ENCODE peak calls at places on chromosome 11, in ten cellular contexts. One of them, this sample, is unnamed.

GRCh38 chr11:70470127-70470526 is 71.8 kb downstream of the CTTN start:
- DNase-seq in pons: peak; percentile 49
- DNase-seq in T-helper 9 cell: no peak
- DNase-seq in T-helper 1 cell: no peak
- DNase-seq in putamen: no peak
- DNase-seq in spleen: no peak
- DNase-seq in hepatic stellate cell: no peak
- DNase-seq in NCI-H1694: no peak
- DNase-seq in Calu3: no peak
- DNase-seq in NCI-H2081 treated with DMSO at 0.1 percent for 48 hours: no peak
- DNase-seq in this sample: no peak

GRCh38 chr11:61578819-61579218 is 2.1 kb downstream of the SYT7 start:
- DNase-seq in pons: no peak
- DNase-seq in T-helper 9 cell: no peak
- DNase-seq in T-helper 1 cell: no peak
- DNase-seq in putamen: no peak
- DNase-seq in spleen: no peak
- DNase-seq in hepatic stellate cell: no peak
- DNase-seq in NCI-H1694: no peak
- DNase-seq in Calu3: no peak
- DNase-seq in NCI-H2081 treated with DMSO at 0.1 percent for 48 hours: no peak
- DNase-seq in this sample: no peak

GRCh38 chr11:2862950-2863618 is 22.5 kb downstream of the CDKN1C start:
- DNase-seq in pons: no peak
- DNase-seq in T-helper 9 cell: no peak
- DNase-seq in T-helper 1 cell: no peak
- DNase-seq in putamen: no peak
- DNase-seq in spleen: no peak
- DNase-seq in hepatic stellate cell: no peak
- DNase-seq in NCI-H1694: no peak
- DNase-seq in Calu3: no peak
- DNase-seq in NCI-H2081 treated with DMSO at 0.1 percent for 48 hours: no peak
- DNase-seq in this sample: no peak

GRCh38 chr11:561148-562003 is 606 bp downstream of the RASSF7 start:
- DNase-seq in pons: no peak
- DNase-seq in T-helper 9 cell: no peak
- DNase-seq in T-helper 1 cell: no peak
- DNase-seq in putamen: no peak
- DNase-seq in spleen: no peak
- DNase-seq in hepatic stellate cell: no peak
- DNase-seq in NCI-H1694: no peak
- DNase-seq in Calu3: peak; percentile 94
- DNase-seq in NCI-H2081 treated with DMSO at 0.1 percent for 48 hours: no peak
- DNase-seq in this sample: no peak

GRCh38 chr11:33692013-33692504 is 8.6 kb downstream of the C11orf91 start:
- DNase-seq in pons: peak; percentile 94
- DNase-seq in T-helper 9 cell: no peak
- DNase-seq in T-helper 1 cell: no peak
- DNase-seq in putamen: peak; percentile 87
- DNase-seq in spleen: no peak
- DNase-seq in hepatic stellate cell: peak; percentile 54
- DNase-seq in NCI-H1694: no peak
- DNase-seq in Calu3: peak; percentile 84
- DNase-seq in NCI-H2081 treated with DMSO at 0.1 percent for 48 hours: peak; percentile 72
- DNase-seq in this sample: peak; percentile 31

GRCh38 chr11:63536669-63537292 is at the start of gene PLAAT4:
- DNase-seq in pons: peak; percentile 86
- DNase-seq in T-helper 9 cell: no peak
- DNase-seq in T-helper 1 cell: peak; percentile 32
- DNase-seq in putamen: peak; percentile 63
- DNase-seq in spleen: no peak
- DNase-seq in hepatic stellate cell: peak; percentile 70
- DNase-seq in NCI-H1694: peak; percentile 47
- DNase-seq in Calu3: peak; percentile 29
- DNase-seq in NCI-H2081 treated with DMSO at 0.1 percent for 48 hours: no peak
- DNase-seq in this sample: no peak

GRCh38 chr11:45857834-45858492 is 10.7 kb downstream of the CRY2 start:
- DNase-seq in pons: peak; percentile 77
- DNase-seq in T-helper 9 cell: no peak
- DNase-seq in T-helper 1 cell: no peak
- DNase-seq in putamen: peak; percentile 53
- DNase-seq in spleen: no peak
- DNase-seq in hepatic stellate cell: peak; percentile 47
- DNase-seq in NCI-H1694: no peak
- DNase-seq in Calu3: no peak
- DNase-seq in NCI-H2081 treated with DMSO at 0.1 percent for 48 hours: no peak
- DNase-seq in this sample: no peak

GRCh38 chr11:17746096-17746495 is 11.5 kb downstream of the KCNC1 start:
- DNase-seq in pons: no peak
- DNase-seq in T-helper 9 cell: no peak
- DNase-seq in T-helper 1 cell: no peak
- DNase-seq in putamen: no peak
- DNase-seq in spleen: peak; percentile 47
- DNase-seq in hepatic stellate cell: no peak
- DNase-seq in NCI-H1694: no peak
- DNase-seq in Calu3: no peak
- DNase-seq in NCI-H2081 treated with DMSO at 0.1 percent for 48 hours: no peak
- DNase-seq in this sample: no peak

GRCh38 chr11:32311351-32312077 is 123.8 kb downstream of the WT1 start:
- DNase-seq in pons: no peak
- DNase-seq in T-helper 9 cell: no peak
- DNase-seq in T-helper 1 cell: no peak
- DNase-seq in putamen: no peak
- DNase-seq in spleen: no peak
- DNase-seq in hepatic stellate cell: no peak
- DNase-seq in NCI-H1694: peak; percentile 53
- DNase-seq in Calu3: no peak
- DNase-seq in NCI-H2081 treated with DMSO at 0.1 percent for 48 hours: no peak
- DNase-seq in this sample: no peak

GRCh38 chr11:97732011-97732632 is 1288.6 kb upstream of the CNTN5 start:
- DNase-seq in pons: no peak
- DNase-seq in T-helper 9 cell: no peak
- DNase-seq in T-helper 1 cell: no peak
- DNase-seq in putamen: no peak
- DNase-seq in spleen: no peak
- DNase-seq in hepatic stellate cell: no peak
- DNase-seq in NCI-H1694: no peak
- DNase-seq in Calu3: no peak
- DNase-seq in NCI-H2081 treated with DMSO at 0.1 percent for 48 hours: no peak
- DNase-seq in this sample: no peak

GRCh38 chr11:12547953-12548650 is 126.1 kb upstream of the TEAD1 start:
- DNase-seq in pons: no peak
- DNase-seq in T-helper 9 cell: no peak
- DNase-seq in T-helper 1 cell: no peak
- DNase-seq in putamen: no peak
- DNase-seq in spleen: no peak
- DNase-seq in hepatic stellate cell: no peak
- DNase-seq in NCI-H1694: no peak
- DNase-seq in Calu3: no peak
- DNase-seq in NCI-H2081 treated with DMSO at 0.1 percent for 48 hours: no peak
- DNase-seq in this sample: no peak

GRCh38 chr11:105357764-105358163 is 218.2 kb upstream of the CARD18 start:
- DNase-seq in pons: no peak
- DNase-seq in T-helper 9 cell: no peak
- DNase-seq in T-helper 1 cell: no peak
- DNase-seq in putamen: no peak
- DNase-seq in spleen: no peak
- DNase-seq in hepatic stellate cell: no peak
- DNase-seq in NCI-H1694: no peak
- DNase-seq in Calu3: no peak
- DNase-seq in NCI-H2081 treated with DMSO at 0.1 percent for 48 hours: no peak
- DNase-seq in this sample: no peak

GRCh38 chr11:108571001-108571400 is 22.6 kb downstream of the EXPH5 start:
- DNase-seq in pons: no peak
- DNase-seq in T-helper 9 cell: no peak
- DNase-seq in T-helper 1 cell: no peak
- DNase-seq in putamen: no peak
- DNase-seq in spleen: no peak
- DNase-seq in hepatic stellate cell: no peak
- DNase-seq in NCI-H1694: no peak
- DNase-seq in Calu3: no peak
- DNase-seq in NCI-H2081 treated with DMSO at 0.1 percent for 48 hours: no peak
- DNase-seq in this sample: no peak

GRCh38 chr11:75311858-75312288 is 39.6 kb downstream of the ARRB1 start:
- DNase-seq in pons: peak; percentile 68
- DNase-seq in T-helper 9 cell: no peak
- DNase-seq in T-helper 1 cell: no peak
- DNase-seq in putamen: peak; percentile 88
- DNase-seq in spleen: no peak
- DNase-seq in hepatic stellate cell: peak; percentile 96
- DNase-seq in NCI-H1694: no peak
- DNase-seq in Calu3: no peak
- DNase-seq in NCI-H2081 treated with DMSO at 0.1 percent for 48 hours: no peak
- DNase-seq in this sample: no peak

GRCh38 chr11:25057861-25058260 is 561.0 kb downstream of the LUZP2 start:
- DNase-seq in pons: no peak
- DNase-seq in T-helper 9 cell: no peak
- DNase-seq in T-helper 1 cell: no peak
- DNase-seq in putamen: no peak
- DNase-seq in spleen: no peak
- DNase-seq in hepatic stellate cell: no peak
- DNase-seq in NCI-H1694: no peak
- DNase-seq in Calu3: no peak
- DNase-seq in NCI-H2081 treated with DMSO at 0.1 percent for 48 hours: no peak
- DNase-seq in this sample: no peak

GRCh38 chr11:123110397-123110796 is 48.5 kb upstream of the HSPA8 start:
- DNase-seq in pons: no peak
- DNase-seq in T-helper 9 cell: no peak
- DNase-seq in T-helper 1 cell: no peak
- DNase-seq in putamen: no peak
- DNase-seq in spleen: peak; percentile 32
- DNase-seq in hepatic stellate cell: no peak
- DNase-seq in NCI-H1694: no peak
- DNase-seq in Calu3: no peak
- DNase-seq in NCI-H2081 treated with DMSO at 0.1 percent for 48 hours: no peak
- DNase-seq in this sample: no peak

GRCh38 chr11:78922886-78923625 is 348.4 kb upstream of the NARS2 start:
- DNase-seq in pons: no peak
- DNase-seq in T-helper 9 cell: no peak
- DNase-seq in T-helper 1 cell: no peak
- DNase-seq in putamen: no peak
- DNase-seq in spleen: no peak
- DNase-seq in hepatic stellate cell: no peak
- DNase-seq in NCI-H1694: no peak
- DNase-seq in Calu3: no peak
- DNase-seq in NCI-H2081 treated with DMSO at 0.1 percent for 48 hours: no peak
- DNase-seq in this sample: no peak

GRCh38 chr11:45079075-45079444 is 67.4 kb upstream of the PRDM11 start:
- DNase-seq in pons: peak; percentile 60
- DNase-seq in T-helper 9 cell: no peak
- DNase-seq in T-helper 1 cell: no peak
- DNase-seq in putamen: no peak
- DNase-seq in spleen: no peak
- DNase-seq in hepatic stellate cell: peak; percentile 68
- DNase-seq in NCI-H1694: no peak
- DNase-seq in Calu3: no peak
- DNase-seq in NCI-H2081 treated with DMSO at 0.1 percent for 48 hours: no peak
- DNase-seq in this sample: no peak

GRCh38 chr11:13341028-13341427 is 63.4 kb downstream of the BMAL1 start:
- DNase-seq in pons: no peak
- DNase-seq in T-helper 9 cell: no peak
- DNase-seq in T-helper 1 cell: no peak
- DNase-seq in putamen: no peak
- DNase-seq in spleen: no peak
- DNase-seq in hepatic stellate cell: no peak
- DNase-seq in NCI-H1694: no peak
- DNase-seq in Calu3: no peak
- DNase-seq in NCI-H2081 treated with DMSO at 0.1 percent for 48 hours: no peak
- DNase-seq in this sample: no peak

GRCh38 chr11:121416909-121417567 is 35.1 kb upstream of the SORL1 start:
- DNase-seq in pons: peak; percentile 80
- DNase-seq in T-helper 9 cell: peak; percentile 26
- DNase-seq in T-helper 1 cell: peak; percentile 16
- DNase-seq in putamen: peak; percentile 55
- DNase-seq in spleen: peak; percentile 90
- DNase-seq in hepatic stellate cell: no peak
- DNase-seq in NCI-H1694: no peak
- DNase-seq in Calu3: peak; percentile 64
- DNase-seq in NCI-H2081 treated with DMSO at 0.1 percent for 48 hours: no peak
- DNase-seq in this sample: no peak

GRCh38 chr11:102709211-102709980 is 3.8 kb upstream of the MMP27 start:
- DNase-seq in pons: no peak
- DNase-seq in T-helper 9 cell: no peak
- DNase-seq in T-helper 1 cell: no peak
- DNase-seq in putamen: no peak
- DNase-seq in spleen: no peak
- DNase-seq in hepatic stellate cell: no peak
- DNase-seq in NCI-H1694: no peak
- DNase-seq in Calu3: no peak
- DNase-seq in NCI-H2081 treated with DMSO at 0.1 percent for 48 hours: no peak
- DNase-seq in this sample: no peak

GRCh38 chr11:64711944-64712306 is 11.1 kb downstream of the NRXN2 start:
- DNase-seq in pons: no peak
- DNase-seq in T-helper 9 cell: no peak
- DNase-seq in T-helper 1 cell: no peak
- DNase-seq in putamen: no peak
- DNase-seq in spleen: no peak
- DNase-seq in hepatic stellate cell: no peak
- DNase-seq in NCI-H1694: no peak
- DNase-seq in Calu3: no peak
- DNase-seq in NCI-H2081 treated with DMSO at 0.1 percent for 48 hours: no peak
- DNase-seq in this sample: no peak

GRCh38 chr11:96235725-96236124 is 107.3 kb downstream of the MAML2 start:
- DNase-seq in pons: no peak
- DNase-seq in T-helper 9 cell: no peak
- DNase-seq in T-helper 1 cell: no peak
- DNase-seq in putamen: no peak
- DNase-seq in spleen: no peak
- DNase-seq in hepatic stellate cell: no peak
- DNase-seq in NCI-H1694: no peak
- DNase-seq in Calu3: no peak
- DNase-seq in NCI-H2081 treated with DMSO at 0.1 percent for 48 hours: no peak
- DNase-seq in this sample: no peak

GRCh38 chr11:130827697-130828377 is 88.4 kb downstream of the SNX19 start:
- DNase-seq in pons: no peak
- DNase-seq in T-helper 9 cell: no peak
- DNase-seq in T-helper 1 cell: no peak
- DNase-seq in putamen: peak; percentile 25
- DNase-seq in spleen: peak; percentile 77
- DNase-seq in hepatic stellate cell: peak; percentile 86
- DNase-seq in NCI-H1694: no peak
- DNase-seq in Calu3: peak; percentile 65
- DNase-seq in NCI-H2081 treated with DMSO at 0.1 percent for 48 hours: no peak
- DNase-seq in this sample: no peak

GRCh38 chr11:2270322-2271076 is at the start of gene ASCL2:
- DNase-seq in pons: no peak
- DNase-seq in T-helper 9 cell: no peak
- DNase-seq in T-helper 1 cell: no peak
- DNase-seq in putamen: no peak
- DNase-seq in spleen: peak; percentile 78
- DNase-seq in hepatic stellate cell: no peak
- DNase-seq in NCI-H1694: no peak
- DNase-seq in Calu3: no peak
- DNase-seq in NCI-H2081 treated with DMSO at 0.1 percent for 48 hours: no peak
- DNase-seq in this sample: no peak

GRCh38 chr11:75565916-75566762 is 4.1 kb downstream of the SERPINH1 start:
- DNase-seq in pons: no peak
- DNase-seq in T-helper 9 cell: no peak
- DNase-seq in T-helper 1 cell: no peak
- DNase-seq in putamen: no peak
- DNase-seq in spleen: no peak
- DNase-seq in hepatic stellate cell: no peak
- DNase-seq in NCI-H1694: no peak
- DNase-seq in Calu3: no peak
- DNase-seq in NCI-H2081 treated with DMSO at 0.1 percent for 48 hours: no peak
- DNase-seq in this sample: no peak

GRCh38 chr11:78645226-78646202 is 70.8 kb upstream of the NARS2 start:
- DNase-seq in pons: peak; percentile 70
- DNase-seq in T-helper 9 cell: peak; percentile 45
- DNase-seq in T-helper 1 cell: peak; percentile 25
- DNase-seq in putamen: peak; percentile 67
- DNase-seq in spleen: peak; percentile 82
- DNase-seq in hepatic stellate cell: peak; percentile 67
- DNase-seq in NCI-H1694: peak; percentile 26
- DNase-seq in Calu3: peak; percentile 78
- DNase-seq in NCI-H2081 treated with DMSO at 0.1 percent for 48 hours: peak; percentile 14
- DNase-seq in this sample: no peak

GRCh38 chr11:111913997-111914396 is 1.5 kb downstream of the HSPB2 start:
- DNase-seq in pons: peak; percentile 96
- DNase-seq in T-helper 9 cell: no peak
- DNase-seq in T-helper 1 cell: no peak
- DNase-seq in putamen: peak; percentile 93
- DNase-seq in spleen: no peak
- DNase-seq in hepatic stellate cell: peak; percentile 84
- DNase-seq in NCI-H1694: no peak
- DNase-seq in Calu3: no peak
- DNase-seq in NCI-H2081 treated with DMSO at 0.1 percent for 48 hours: no peak
- DNase-seq in this sample: no peak

This sample was measured in NCI-H1417 treated with DMSO at 0.1 percent for 48 hours.